ENCODE peak calls at places on chromosome 21, in nine cellular contexts. E is fibroblast of lung, G is nephron progenitor cell, J is uterus, A is A549, K is fibroblast of mammary gland, X is adrenal gland, B is AG10803, P is upper lobe of right lung. L is an unnamed sample.

GRCh38 chr21:45331521-45332257 is 44.0 kb upstream of the POFUT2 start:
- DNase-seq in E (no peak), G (peak; percentile 44), P (peak; percentile 50), B (no peak), X (no peak), K (no peak), A (no peak), J (no peak), L (no peak)

GRCh38 chr21:36584980-36585940 is 105.3 kb upstream of the CLDN14 start:
- DNase-seq in J (no peak), P (no peak), X (no peak), G (no peak), E (no peak), K (no peak), B (no peak), A (peak; percentile 17), L (no peak)

GRCh38 chr21:45371649-45372048 is 33.3 kb upstream of the COL18A1 start:
- DNase-seq in B (no peak), K (no peak), E (no peak), P (no peak), A (no peak), X (no peak), J (no peak), G (no peak), L (no peak)

GRCh38 chr21:35940074-35940927 is 120.0 kb downstream of the SETD4 start:
- DNase-seq in E (peak; percentile 73), X (peak; percentile 64), B (peak; percentile 81), P (no peak), J (peak; percentile 45), G (peak; percentile 35), A (peak; percentile 61), K (peak; percentile 86), L (peak; percentile 75)

GRCh38 chr21:26148071-26148470 is 22.5 kb downstream of the APP start:
- DNase-seq in E (no peak), X (no peak), G (peak; percentile 38), J (no peak), K (no peak), B (peak; percentile 44), P (no peak), A (peak; percentile 9), L (no peak)

GRCh38 chr21:35540950-35541632 is 492.0 kb upstream of the RUNX1 start:
- DNase-seq in G (no peak), X (no peak), E (peak; percentile 20), K (peak; percentile 89), A (no peak), P (no peak), J (no peak), B (peak; percentile 95), L (peak; percentile 4)

GRCh38 chr21:29196021-29196663 is 65.7 kb downstream of the MAP3K7CL start:
- DNase-seq in X (peak; percentile 86), E (peak; percentile 93), G (no peak), P (no peak), B (peak; percentile 79), A (peak; percentile 89), K (peak; percentile 96), J (peak; percentile 46), L (peak; percentile 79)

GRCh38 chr21:15718709-15719108 is 11.1 kb upstream of the USP25 start:
- DNase-seq in G (no peak), A (no peak), K (no peak), E (no peak), B (no peak), X (no peak), J (no peak), P (no peak), L (no peak)

GRCh38 chr21:46110499-46111192 is 12.7 kb downstream of the COL6A2 start:
- DNase-seq in J (peak; percentile 61), A (no peak), K (peak; percentile 39), B (no peak), P (peak; percentile 79), E (no peak), X (peak; percentile 57), G (no peak), L (no peak)

GRCh38 chr21:44702973-44703730 is 6.2 kb downstream of the KRTAP10-12 start:
- DNase-seq in A (no peak), P (no peak), X (peak; percentile 34), J (no peak), K (no peak), G (no peak), B (no peak), E (no peak), L (no peak)

GRCh38 chr21:16195476-16195875 is 465.7 kb downstream of the USP25 start:
- DNase-seq in X (no peak), G (no peak), A (peak; percentile 39), B (peak; percentile 61), K (peak; percentile 89), P (no peak), E (peak; percentile 74), J (no peak), L (peak; percentile 33)

GRCh38 chr21:45209046-45209445 is 78.6 kb downstream of the POFUT2 start:
- DNase-seq in A (no peak), E (peak; percentile 69), G (no peak), K (peak; percentile 77), B (peak; percentile 54), P (no peak), J (no peak), X (no peak), L (peak; percentile 33)

GRCh38 chr21:44800103-44800502 is 1.5 kb downstream of the UBE2G2 start:
- DNase-seq in P (no peak), B (peak; percentile 55), A (peak; percentile 43), J (no peak), G (no peak), K (peak; percentile 69), X (no peak), E (peak; percentile 38), L (no peak)

GRCh38 chr21:31476551-31477120 is 132.6 kb upstream of the TIAM1 start:
- DNase-seq in K (peak; percentile 24), G (no peak), J (no peak), P (no peak), X (no peak), B (no peak), E (peak; percentile 7), A (no peak), L (no peak)
- TF ChIP-seq CTCF in K (peak; percentile 3), G (no peak), J (no peak), P (no peak), X (no peak), B (no peak), E (peak; percentile 5), A (no peak), L (no peak)

DNA sequence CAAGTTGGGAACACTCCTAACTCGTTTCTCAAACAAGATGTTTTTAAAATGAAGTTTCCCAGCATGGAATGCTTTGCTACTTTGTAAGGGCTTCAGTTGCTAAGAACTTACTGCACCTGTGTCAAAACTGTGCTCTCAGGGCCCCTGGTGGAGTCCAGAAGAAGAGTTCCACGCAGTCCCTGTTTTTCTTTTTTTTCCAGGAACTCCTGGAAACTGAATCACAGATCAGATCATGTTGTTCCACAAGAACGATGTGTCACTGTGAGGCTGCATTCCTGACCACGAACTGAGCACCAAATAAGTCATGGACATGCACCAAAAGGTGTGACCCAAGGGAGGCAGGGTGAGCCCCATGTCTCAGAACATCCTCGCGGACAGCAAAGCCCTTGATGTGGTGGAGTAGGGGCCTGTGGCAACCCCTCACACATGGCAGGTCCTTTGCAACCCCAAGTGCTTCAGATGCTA is 257.2 kb downstream of the KCNJ6 start:
- DNase-seq in K (peak; percentile 86), B (peak; percentile 82), X (peak; percentile 59), E (peak; percentile 79), P (no peak), J (peak; percentile 73), A (peak; percentile 79), G (no peak), L (peak; percentile 87)
- TF ChIP-seq CTCF in K (peak; percentile 45), B (peak; percentile 55), X (no peak), E (peak; percentile 29), P (peak; percentile 28), J (peak; percentile 58), A (no peak), G (no peak), L (peak; percentile 56)

GRCh38 chr21:43317959-43318358 is 109.0 kb downstream of the SIK1 start:
- DNase-seq in X (no peak), P (no peak), J (no peak), E (no peak), K (no peak), G (no peak), A (no peak), B (no peak), L (no peak)

GRCh38 chr21:43315244-43316137 is 111.4 kb downstream of the SIK1 start:
- DNase-seq in E (no peak), X (no peak), K (no peak), P (no peak), G (no peak), J (no peak), A (no peak), B (no peak), L (no peak)

GRCh38 chr21:43317254-43317748 is 109.6 kb downstream of the SIK1 start:
- DNase-seq in G (no peak), K (no peak), E (no peak), B (no peak), X (no peak), P (no peak), A (no peak), J (no peak), L (no peak)

GRCh38 chr21:43318368-43318767 is 108.6 kb downstream of the SIK1 start:
- DNase-seq in E (no peak), A (no peak), B (no peak), X (no peak), P (no peak), G (no peak), J (no peak), K (no peak), L (no peak)

GRCh38 chr21:43316156-43316845 is 110.6 kb downstream of the SIK1 start:
- DNase-seq in G (no peak), A (no peak), J (no peak), E (no peak), P (no peak), K (no peak), B (no peak), X (no peak), L (no peak)
- TF ChIP-seq CTCF in G (no peak), A (no peak), J (no peak), E (no peak), P (no peak), K (no peak), B (no peak), X (no peak), L (no peak)

DNA sequence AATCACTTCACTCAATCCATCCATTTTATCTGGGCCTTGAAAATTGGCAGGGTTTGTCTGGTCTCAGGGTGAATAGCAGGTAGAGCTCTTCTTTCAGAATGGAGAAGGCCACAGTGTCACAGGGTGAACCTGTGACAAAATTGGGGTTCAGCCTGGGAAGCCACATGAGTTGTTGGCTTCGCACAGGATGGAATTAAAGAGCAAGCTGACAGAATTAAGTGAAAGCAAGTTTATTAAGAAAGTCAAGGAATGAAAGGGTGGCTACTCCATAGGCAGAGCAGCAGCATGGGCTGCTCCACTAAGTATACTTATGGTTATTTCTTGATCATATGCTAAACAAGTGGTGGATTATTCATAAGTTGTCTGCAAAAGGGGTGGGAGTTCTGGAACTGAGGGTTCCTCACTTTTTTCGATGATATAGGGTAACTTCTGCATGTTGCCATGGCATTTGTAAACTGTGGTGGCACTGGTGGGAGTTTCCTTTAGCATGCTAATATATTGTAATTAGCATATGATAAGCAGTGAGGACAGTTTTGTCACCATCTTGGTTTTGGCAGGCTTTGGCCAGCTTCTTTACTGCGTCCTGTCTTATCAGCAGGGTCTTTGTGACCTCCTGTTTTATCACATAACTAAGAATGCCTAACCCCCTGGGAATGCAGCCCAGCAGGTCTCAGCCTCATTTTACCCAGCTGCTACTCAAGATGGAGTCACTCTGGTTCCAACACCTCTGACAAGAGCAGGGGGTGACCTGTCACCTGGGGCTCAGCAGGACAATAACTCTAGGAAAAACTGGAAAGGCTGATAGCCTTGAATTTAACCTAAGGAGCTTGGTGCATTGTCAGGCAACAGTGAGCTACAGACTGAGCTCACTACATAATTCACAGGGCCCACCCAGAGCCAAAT is 5.1 kb downstream of the IFNAR2 start:
- DNase-seq in B (no peak), K (no peak), P (no peak), A (no peak), J (no peak), E (no peak), G (no peak), X (no peak), L (no peak)
- TF ChIP-seq CTCF in B (no peak), K (no peak), P (no peak), A (no peak), J (no peak), E (no peak), G (no peak), X (no peak), L (no peak)

L was measured in HFFc6.